ENCODE peak calls at places on chromosomes 11 and 22, in five cellular contexts. L is WERI-Rb-1; S is upper lobe of right lung; V is transverse colon; F is CD4-positive, alpha-beta T cell. E is an unnamed sample.

GRCh38 chr11:102237096-102237735 is 80.1 kb upstream of the BIRC3 start:
- DNase-seq in L (no peak), S (no peak), V (no peak), F (no peak), E (no peak)

GRCh38 chr22:49632199-49633009 is 195.3 kb downstream of the BRD1 start:
- DNase-seq in L (peak; percentile 80), S (no peak), V (peak; percentile 37), F (no peak), E (peak; percentile 73)

GRCh38 chr22:42439821-42440674 is 7.8 kb upstream of the NFAM1 start:
- DNase-seq in L (no peak), S (peak; percentile 85), V (no peak), F (no peak), E (no peak)

GRCh38 chr11:94675239-94675638 is 92.9 kb upstream of the AMOTL1 start:
- DNase-seq in L (no peak), S (no peak), V (no peak), F (no peak), E (no peak)

GRCh38 chr11:1791912-1792311 is 28.2 kb upstream of the CTSD start:
- DNase-seq in L (no peak), S (no peak), V (peak; percentile 57), F (no peak), E (no peak)

GRCh38 chr22:19123936-19124335 is 1.7 kb upstream of the DGCR2 start:
- DNase-seq in L (no peak), S (no peak), V (no peak), F (no peak), E (no peak)

GRCh38 chr11:72738199-72739141 is 13.7 kb downstream of the ARAP1 start:
- DNase-seq in L (no peak), S (peak; percentile 89), V (no peak), F (no peak), E (no peak)

GRCh38 chr22:45159652-45160462 is 3.9 kb upstream of the NUP50 start:
- DNase-seq in L (peak; percentile 19), S (no peak), V (peak; percentile 33), F (no peak), E (no peak)

GRCh38 chr22:30655532-30655931 is 12.1 kb downstream of the DUSP18 start:
- DNase-seq in L (no peak), S (no peak), V (no peak), F (no peak), E (no peak)

GRCh38 chr11:96313163-96313562 is 29.8 kb downstream of the MAML2 start:
- DNase-seq in L (no peak), S (no peak), V (no peak), F (no peak), E (no peak)

GRCh38 chr11:130454495-130455262 is 6.2 kb downstream of the ADAMTS15 start:
- DNase-seq in L (no peak), S (no peak), V (no peak), F (no peak), E (no peak)

GRCh38 chr11:107991868-107992414 is 16.8 kb upstream of the CUL5 start:
- DNase-seq in L (no peak), S (no peak), V (no peak), F (no peak), E (no peak)

GRCh38 chr11:67438121-67438902 is 830 bp upstream of the PTPRCAP start:
- DNase-seq in L (no peak), S (no peak), V (peak; percentile 76), F (peak; percentile 79), E (no peak)

GRCh38 chr11:96339704-96340554 is 3.1 kb downstream of the MAML2 start:
- DNase-seq in L (no peak), S (no peak), V (no peak), F (no peak), E (no peak)

GRCh38 chr22:31346733-31347250 is 646 bp upstream of the PATZ1 start:
- DNase-seq in L (peak; percentile 86), S (peak; percentile 82), V (peak; percentile 57), F (no peak), E (peak; percentile 57)

GRCh38 chr22:37193629-37194191 is 5.7 kb upstream of the C1QTNF6 start:
- DNase-seq in L (no peak), S (no peak), V (peak; percentile 39), F (no peak), E (no peak)

GRCh38 chr11:106642331-106642730 is 375.9 kb downstream of the GUCY1A2 start:
- DNase-seq in L (no peak), S (no peak), V (no peak), F (no peak), E (no peak)

DNA sequence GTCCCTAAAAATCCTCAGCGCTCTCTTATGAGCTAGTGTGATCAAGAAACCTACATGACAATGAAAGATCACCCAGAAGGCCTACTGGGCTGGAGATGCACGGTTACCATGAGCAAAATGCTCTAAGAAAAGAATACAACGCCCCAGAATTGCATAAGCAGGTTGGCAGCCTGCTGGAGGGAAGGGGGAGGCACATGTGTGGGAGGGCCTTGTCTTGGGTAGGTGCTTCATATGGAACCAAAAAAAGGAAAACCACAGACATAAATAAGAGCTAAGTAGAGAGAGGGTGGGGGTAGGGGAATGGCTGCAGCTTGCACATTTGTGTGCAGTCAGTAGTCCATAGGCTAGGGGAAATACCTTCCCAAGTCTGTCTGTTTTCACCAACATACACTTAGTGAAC is 2.8 kb downstream of the SIAE start:
- DNase-seq in L (no peak), S (no peak), V (no peak), F (peak; percentile 30), E (no peak)
- TF ChIP-seq CTCF in L (no peak), S (no peak), V (no peak), F (no peak), E (no peak)

DNA sequence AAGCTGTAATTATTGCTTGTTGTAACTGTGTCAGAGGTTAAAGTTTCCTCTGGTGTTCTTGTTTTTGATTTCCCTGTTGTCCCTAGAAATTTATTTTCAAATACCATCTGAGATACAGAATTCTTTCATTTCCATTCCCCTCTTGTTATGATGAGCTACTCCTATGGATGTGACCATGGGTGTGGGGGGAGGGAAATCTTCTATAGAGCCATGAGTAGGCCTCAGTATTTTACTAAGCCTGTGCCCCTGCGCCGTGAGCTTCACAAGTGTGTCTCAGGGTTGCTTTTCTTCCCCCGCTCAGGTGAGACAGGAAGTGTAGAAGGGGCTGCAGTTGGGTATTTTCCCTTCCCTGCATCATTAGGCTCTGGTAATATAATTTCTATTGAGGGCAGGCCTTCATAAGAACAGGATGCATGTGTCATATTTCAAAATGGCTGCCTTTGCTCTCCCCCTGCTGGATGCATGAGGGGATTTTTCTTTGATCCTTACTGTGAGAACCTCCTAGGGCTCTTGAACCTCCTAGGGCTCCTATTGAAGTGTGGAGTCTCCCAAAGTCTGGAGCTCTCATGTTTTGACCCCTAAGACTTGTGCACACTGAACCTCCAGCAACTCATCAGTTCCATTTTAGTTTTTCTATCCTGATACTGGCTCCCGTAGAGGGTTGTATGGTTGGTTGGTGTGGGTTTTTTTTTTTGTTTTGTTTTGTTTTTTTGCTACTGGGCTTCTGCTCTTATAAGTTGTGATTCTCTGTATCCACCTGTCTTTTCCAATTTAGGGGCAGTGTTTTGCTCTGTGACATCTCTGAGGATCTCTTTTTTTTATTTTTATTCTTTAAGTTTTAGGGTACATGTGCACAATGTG is 658.2 kb downstream of the NTM start:
- DNase-seq in L (peak; percentile 63), S (no peak), V (peak; percentile 46), F (no peak), E (no peak)
- TF ChIP-seq CTCF in L (peak; percentile 64), S (peak; percentile 70), V (no peak), F (no peak), E (peak; percentile 61)

GRCh38 chr11:44939673-44940072 is 11.0 kb downstream of the TP53I11 start:
- DNase-seq in L (peak; percentile 11), S (no peak), V (no peak), F (no peak), E (no peak)
- TF ChIP-seq CTCF in L (peak; percentile 35), S (peak; percentile 12), V (no peak), F (no peak), E (peak; percentile 20)

DNA sequence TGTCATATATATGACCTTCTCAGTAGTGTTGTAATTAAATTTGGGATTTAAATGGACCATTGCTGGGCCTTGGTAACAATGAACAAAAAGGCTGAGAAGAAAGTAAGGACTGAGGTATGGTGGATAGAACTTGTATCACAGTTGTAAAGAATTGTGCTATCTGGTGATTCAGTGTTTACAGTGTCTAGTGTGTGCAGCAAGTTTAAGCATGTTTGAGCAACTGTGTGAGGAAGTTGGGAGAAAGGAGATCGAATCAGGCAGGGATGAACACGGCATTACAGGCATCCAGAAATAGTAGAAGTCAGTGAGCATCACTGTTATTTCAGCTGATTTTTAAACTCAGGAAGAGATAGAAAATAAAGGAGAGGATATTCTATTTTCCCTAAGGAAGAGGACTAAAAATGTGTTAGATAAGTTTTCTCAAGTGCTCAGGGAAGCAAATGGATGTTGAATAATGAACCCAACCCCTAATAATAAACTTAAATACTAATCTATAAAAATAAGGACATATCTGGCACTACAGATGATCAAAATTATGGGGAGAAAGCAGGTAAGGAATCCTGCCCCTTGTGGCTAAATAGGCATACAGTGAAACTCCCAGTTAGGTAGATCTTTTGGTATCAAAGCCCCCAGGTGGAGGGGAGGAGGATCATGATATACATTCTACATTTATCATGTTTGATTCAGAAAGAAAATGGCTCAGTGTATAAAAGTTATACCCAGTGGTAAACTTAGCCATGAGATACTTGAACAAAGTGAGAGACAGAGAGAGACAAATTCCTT is 361.0 kb upstream of the ANO3 start:
- DNase-seq in L (no peak), S (no peak), V (no peak), F (no peak), E (no peak)
- TF ChIP-seq CTCF in L (peak; percentile 34), S (no peak), V (no peak), F (no peak), E (peak; percentile 59)

GRCh38 chr11:123559418-123559817 is 95.0 kb downstream of the SCN3B start:
- DNase-seq in L (no peak), S (no peak), V (no peak), F (no peak), E (no peak)
- TF ChIP-seq CTCF in L (no peak), S (peak; percentile 5), V (no peak), F (no peak), E (peak; percentile 26)

GRCh38 chr11:33682446-33682845 is 18.2 kb downstream of the C11orf91 start:
- DNase-seq in L (peak; percentile 53), S (no peak), V (no peak), F (no peak), E (no peak)
- TF ChIP-seq CTCF in L (peak; percentile 69), S (no peak), V (no peak), F (no peak), E (no peak)

E was measured in progenitor cell of endocrine pancreas.